ENCODE peak calls at places on chromosomes 3 and 15, in five cellular contexts. J is K562, Q is heart left ventricle, I is spleen, Y is IMR-90. Z is an unnamed sample.

GRCh38 chr15:52071570-52071969 is 41.0 kb downstream of the BCL2L10 start:
- DNase-seq in J (no peak), Q (no peak), I (no peak), Y (no peak), Z (no peak)

GRCh38 chr15:101371519-101371918 is 76.5 kb upstream of the SNRPA1 start:
- DNase-seq in J (no peak), Q (no peak), I (no peak), Y (no peak), Z (no peak)

GRCh38 chr3:149898771-149899170 is 71.9 kb downstream of the PFN2 start:
- DNase-seq in J (peak; percentile 13), Q (no peak), I (no peak), Y (peak; percentile 86), Z (peak; percentile 33)

GRCh38 chr15:91413142-91413541 is 313.1 kb downstream of the SV2B start:
- DNase-seq in J (no peak), Q (no peak), I (no peak), Y (peak; percentile 20), Z (no peak)

GRCh38 chr15:49179433-49180190 is 9.6 kb downstream of the GALK2 start:
- DNase-seq in J (no peak), Q (no peak), I (no peak), Y (no peak), Z (no peak)

GRCh38 chr3:139310474-139310933 is 33.3 kb upstream of the MRPS22 start:
- DNase-seq in J (no peak), Q (no peak), I (no peak), Y (peak; percentile 92), Z (no peak)

GRCh38 chr3:146605106-146605505 is at the start of gene PLSCR5:
- DNase-seq in J (no peak), Q (no peak), I (no peak), Y (no peak), Z (no peak)

GRCh38 chr3:14204605-14205284 is 26.1 kb downstream of the LSM3 start:
- DNase-seq in J (peak; percentile 71), Q (no peak), I (no peak), Y (peak; percentile 71), Z (no peak)

GRCh38 chr3:185210621-185211157 is 43.2 kb downstream of the EHHADH start:
- DNase-seq in J (no peak), Q (no peak), I (no peak), Y (no peak), Z (no peak)

GRCh38 chr3:16720367-16720766 is 115.1 kb upstream of the DAZL start:
- DNase-seq in J (no peak), Q (no peak), I (no peak), Y (no peak), Z (no peak)

GRCh38 chr3:135918600-135918999 is 46.9 kb upstream of the PPP2R3A start:
- DNase-seq in J (peak; percentile 10), Q (no peak), I (no peak), Y (peak; percentile 67), Z (no peak)

GRCh38 chr15:29438714-29439076 is 169.1 kb upstream of the NSMCE3 start:
- DNase-seq in J (no peak), Q (no peak), I (no peak), Y (no peak), Z (no peak)

GRCh38 chr15:81809543-81809942 is 236.3 kb downstream of the MEX3B start:
- DNase-seq in J (no peak), Q (no peak), I (no peak), Y (peak; percentile 8), Z (peak; percentile 44)

GRCh38 chr15:88208305-88208704 is 48.2 kb downstream of the NTRK3 start:
- DNase-seq in J (no peak), Q (no peak), I (no peak), Y (no peak), Z (no peak)

GRCh38 chr3:25897019-25897418 is 107.1 kb downstream of the OXSM start:
- DNase-seq in J (peak; percentile 68), Q (no peak), I (no peak), Y (no peak), Z (peak; percentile 43)

GRCh38 chr3:123795471-123796251 is 88.5 kb downstream of the MYLK start:
- DNase-seq in J (no peak), Q (no peak), I (no peak), Y (no peak), Z (no peak)

GRCh38 chr15:44536298-44536961 is 517 bp upstream of the EIF3J start:
- DNase-seq in J (peak; percentile 87), Q (peak; percentile 91), I (peak; percentile 96), Y (peak; percentile 68), Z (no peak)

GRCh38 chr15:68363353-68363752 is 68.6 kb downstream of the ITGA11 start:
- DNase-seq in J (no peak), Q (no peak), I (no peak), Y (no peak), Z (no peak)

GRCh38 chr3:20041197-20041780 is 1.0 kb downstream of the KAT2B start:
- DNase-seq in J (peak; percentile 85), Q (peak; percentile 95), I (peak; percentile 96), Y (peak; percentile 56), Z (peak; percentile 91)
- H3K4me3 ChIP-seq in J (peak overlapping the region; percentile 72), Q (peak overlapping the region; percentile 94), I (peak overlapping the region; percentile 85), Y (peak overlapping the region; percentile 90), Z (peak overlapping the region; percentile 89)

GRCh38 chr15:54585063-54585462 is 606.8 kb downstream of the UNC13C start:
- DNase-seq in J (no peak), Q (no peak), I (no peak), Y (no peak), Z (no peak)
- TF ChIP-seq POLR2A in J (no peak), Q (no peak), I (no peak), Y (no peak), Z (no peak)

DNA sequence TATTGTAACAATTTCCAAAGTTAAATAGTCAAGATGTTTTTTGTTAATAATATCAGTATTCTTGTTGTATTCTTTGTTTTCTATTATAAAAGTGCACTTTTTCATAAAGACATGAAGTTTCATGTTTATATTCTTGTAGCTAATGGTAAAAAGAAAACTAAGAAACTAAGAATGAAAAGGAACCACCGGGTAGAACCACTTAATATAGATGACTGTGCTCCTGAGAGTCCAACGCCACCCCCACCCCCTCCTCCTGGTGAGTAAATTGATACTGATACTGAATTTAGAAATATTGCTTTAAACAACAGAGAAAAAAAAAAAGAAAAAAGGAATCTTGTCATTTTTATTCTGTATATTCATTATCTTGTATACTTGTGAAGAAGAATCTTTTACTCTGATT is 13.4 kb downstream of the DHFR2 start:
- DNase-seq in J (no peak), Q (no peak), I (no peak), Y (no peak), Z (no peak)
- H3K27ac ChIP-seq in J (no peak overlapping the region), Q (no peak overlapping the region), I (no peak overlapping the region), Y (no peak overlapping the region), Z (no peak overlapping the region)

GRCh38 chr3:112642912-112643506 is 2.1 kb upstream of the CCDC80 start:
- DNase-seq in J (peak; percentile 76), Q (peak; percentile 84), I (peak; percentile 90), Y (peak; percentile 92), Z (peak; percentile 91)

GRCh38 chr3:112639451-112640332 is 1.3 kb downstream of the CCDC80 start:
- DNase-seq in J (no peak), Q (peak; percentile 63), I (no peak), Y (no peak), Z (no peak)

GRCh38 chr3:112643621-112644236 is 2.8 kb upstream of the CCDC80 start:
- DNase-seq in J (no peak), Q (no peak), I (no peak), Y (no peak), Z (no peak)

GRCh38 chr3:112640333-112640863 is 545 bp downstream of the CCDC80 start:
- DNase-seq in J (no peak), Q (no peak), I (no peak), Y (peak; percentile 90), Z (no peak)

GRCh38 chr3:112640864-112641751 is at the start of gene CCDC80:
- DNase-seq in J (peak; percentile 17), Q (no peak), I (no peak), Y (peak; percentile 94), Z (peak; percentile 14)
- H3K4me3 ChIP-seq in J (no peak within 1 kb of the TSS), Q (peak within 1 kb of the TSS; percentile 64), I (peak within 1 kb of the TSS; percentile 17), Y (peak within 1 kb of the TSS; percentile 84), Z (peak within 1 kb of the TSS; percentile 13)

DNA sequence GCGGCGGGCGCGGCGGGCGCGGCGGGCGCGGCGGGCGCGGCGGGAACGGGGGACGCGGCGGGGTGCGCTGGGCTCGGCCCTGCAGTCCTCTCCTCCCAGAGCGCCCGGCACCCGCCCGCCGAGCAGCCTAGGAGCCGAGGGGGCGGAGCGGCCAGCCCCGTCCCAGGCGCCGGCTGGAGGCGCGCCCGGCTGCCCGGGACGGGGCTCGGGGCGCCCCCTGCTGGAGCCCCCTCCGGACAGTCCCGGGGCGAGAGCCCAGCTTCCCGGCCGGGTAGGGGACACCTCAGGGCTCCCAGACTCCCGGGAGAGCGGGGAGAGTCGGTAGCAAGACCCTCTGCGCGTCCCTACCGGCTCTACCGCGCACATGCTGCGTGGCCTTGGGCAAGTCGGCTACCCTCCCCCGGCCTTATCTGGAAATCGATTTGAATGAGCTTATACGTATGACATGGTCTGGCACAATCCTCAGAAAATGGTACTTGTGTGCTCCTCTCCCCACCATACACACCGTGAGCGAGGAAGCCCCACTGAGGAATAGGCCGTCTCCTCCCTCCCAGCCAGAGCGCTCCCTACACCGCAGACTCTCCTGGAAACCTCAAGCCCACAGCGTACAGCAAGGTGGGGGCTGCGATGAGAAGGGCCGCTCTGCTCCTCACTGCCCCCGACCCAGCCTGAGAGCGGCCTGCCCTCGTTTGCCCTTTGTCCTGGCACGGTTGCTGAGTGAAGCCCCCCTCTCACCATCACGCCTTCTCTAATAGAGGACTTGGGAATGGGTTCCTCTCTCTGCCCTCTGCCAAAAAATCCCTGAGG is at the start of gene DAPK2:
- DNase-seq in J (peak; percentile 94), Q (peak; percentile 90), I (peak; percentile 93), Y (peak; percentile 34), Z (peak; percentile 70)
- TF ChIP-seq POLR2A in J (no peak), Q (no peak), I (no peak), Y (no peak), Z (no peak)

GRCh38 chr15:74174966-74175270 is 1.4 kb downstream of the ISLR start:
- DNase-seq in J (no peak), Q (no peak), I (no peak), Y (no peak), Z (no peak)
- H3K27ac ChIP-seq in J (no peak overlapping the region), Q (no peak overlapping the region), I (no peak overlapping the region), Y (no peak overlapping the region), Z (peak overlapping the region; percentile 50)

DNA sequence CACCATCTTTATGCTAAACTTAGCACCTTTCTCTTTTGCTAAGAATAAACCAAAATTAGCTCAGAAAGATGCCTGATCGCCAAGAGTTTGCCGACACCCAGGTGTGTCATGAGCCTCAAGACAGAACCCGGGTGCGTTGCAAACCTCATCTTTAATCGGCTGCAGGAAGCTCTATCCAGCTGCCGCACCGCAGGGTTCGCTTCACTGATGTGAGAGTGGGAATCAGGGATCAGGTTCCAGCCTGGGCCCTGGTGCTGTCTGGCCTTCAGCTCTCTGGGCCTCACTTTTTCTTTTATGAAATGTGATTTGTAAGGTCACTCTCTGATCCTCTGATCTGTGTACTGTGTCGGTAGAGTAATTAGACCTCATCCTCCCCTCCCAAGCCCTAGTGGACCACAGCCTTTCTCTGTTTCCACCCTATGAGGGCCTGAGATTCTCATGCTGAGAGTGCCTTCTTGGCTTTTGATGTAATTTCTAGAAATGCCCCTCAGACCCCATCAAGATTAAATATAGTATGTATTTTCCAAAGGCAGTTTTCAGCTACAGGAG is 202.8 kb upstream of the UBE2E1 start:
- DNase-seq in J (no peak), Q (no peak), I (no peak), Y (no peak), Z (no peak)
- H3K4me3 ChIP-seq in J (no peak overlapping the region), Q (no peak overlapping the region), I (no peak overlapping the region), Y (no peak overlapping the region), Z (no peak overlapping the region)